ENCODE peak calls at places on chromosomes 16 and 17, in ten cellular contexts. Q is foreskin fibroblast, E is SK-N-SH, Z is neural crest cell, R is tibial nerve, U is neural progenitor cell, J is PC-9, O is fibroblast of pulmonary artery, T is BE2C, M is breast epithelium. C is an unnamed sample.

GRCh38 chr16:651844-652243 is 2.7 kb downstream of the WDR90 start:
- DNase-seq in Q (no peak), E (no peak), Z (no peak), R (no peak), U (no peak), J (no peak), O (no peak), T (no peak), M (no peak), C (no peak)

GRCh38 chr16:57297856-57298255 is 13.4 kb upstream of the PLLP start:
- DNase-seq in Q (no peak), E (no peak), Z (no peak), R (no peak), U (peak), J (no peak), O (no peak), T (no peak), M (no peak), C (no peak)

GRCh38 chr16:61030616-61031015 is 1005.6 kb downstream of the CDH8 start:
- DNase-seq in Q (no peak), E (no peak), Z (no peak), R (no peak), U (no peak), J (no peak), O (no peak), T (no peak), M (no peak), C (no peak)

GRCh38 chr17:66557193-66557592 is 254.8 kb downstream of the PRKCA start:
- DNase-seq in Q (no peak), E (no peak), Z (no peak), R (no peak), U (no peak), J (no peak), O (no peak), T (no peak), M (no peak), C (no peak)

GRCh38 chr17:64130559-64131001 is 636 bp upstream of the ERN1 start:
- DNase-seq in Q (peak), E (no peak), Z (no peak), R (no peak), U (no peak), J (no peak), O (peak), T (no peak), M (no peak), C (no peak)

GRCh38 chr17:72658675-72659074 is 433.8 kb downstream of the SLC39A11 start:
- DNase-seq in Q (no peak), E (no peak), Z (no peak), R (no peak), U (no peak), J (no peak), O (no peak), T (no peak), M (no peak), C (no peak)

GRCh38 chr16:90084215-90084614 is 7.1 kb upstream of the PRDM7 start:
- DNase-seq in Q (no peak), E (no peak), Z (no peak), R (no peak), U (no peak), J (no peak), O (no peak), T (no peak), M (no peak), C (no peak)

GRCh38 chr17:27315322-27315721 is 21.4 kb downstream of the WSB1 start:
- DNase-seq in Q (peak), E (no peak), Z (no peak), R (peak), U (no peak), J (no peak), O (peak), T (peak), M (peak), C (no peak)

GRCh38 chr16:86514656-86515376 is 4.5 kb downstream of the FOXF1 start:
- DNase-seq in Q (no peak), E (no peak), Z (no peak), R (no peak), U (no peak), J (no peak), O (no peak), T (no peak), M (no peak), C (no peak)

GRCh38 chr17:39617446-39618251 is 9.1 kb upstream of the PPP1R1B start:
- DNase-seq in Q (peak), E (peak), Z (no peak), R (peak), U (peak), J (peak), O (peak), T (peak), M (peak), C (peak)

GRCh38 chr16:21160276-21160675 is 1.8 kb downstream of the LDAF1 start:
- DNase-seq in Q (no peak), E (no peak), Z (no peak), R (no peak), U (no peak), J (no peak), O (no peak), T (no peak), M (no peak), C (no peak)

GRCh38 chr16:21159281-21159951 is 942 bp downstream of the LDAF1 start:
- DNase-seq in Q (no peak), E (peak), Z (peak), R (no peak), U (peak), J (peak), O (no peak), T (no peak), M (peak), C (peak)

GRCh38 chr16:21158208-21159110 is at the start of gene LDAF1:
- DNase-seq in Q (peak), E (peak), Z (peak), R (peak), U (peak), J (peak), O (peak), T (peak), M (peak), C (peak)

GRCh38 chr16:21157632-21158031 is 842 bp upstream of the LDAF1 start:
- DNase-seq in Q (no peak), E (no peak), Z (no peak), R (no peak), U (no peak), J (no peak), O (no peak), T (no peak), M (no peak), C (no peak)

GRCh38 chr16:21156767-21157467 is 1.6 kb upstream of the LDAF1 start:
- DNase-seq in Q (peak), E (peak), Z (peak), R (no peak), U (peak), J (peak), O (peak), T (peak), M (no peak), C (no peak)
- TF ChIP-seq CTCF in Q (peak), E (peak), Z (peak), R (peak), U (peak), J (peak), O (peak), T (peak), M (no peak), C (peak)

GRCh38 chr17:69090365-69090764 is 29.6 kb upstream of the ABCA9 start:
- DNase-seq in Q (peak), E (no peak), Z (no peak), R (no peak), U (no peak), J (no peak), O (no peak), T (no peak), M (no peak), C (no peak)

GRCh38 chr17:69082696-69083095 is 22.0 kb upstream of the ABCA9 start:
- DNase-seq in Q (no peak), E (no peak), Z (no peak), R (no peak), U (no peak), J (no peak), O (no peak), T (no peak), M (no peak), C (no peak)

GRCh38 chr17:69088643-69089200 is 28.0 kb upstream of the ABCA9 start:
- DNase-seq in Q (no peak), E (no peak), Z (no peak), R (no peak), U (no peak), J (no peak), O (no peak), T (no peak), M (no peak), C (no peak)

GRCh38 chr17:69084911-69085310 is 24.2 kb upstream of the ABCA9 start:
- DNase-seq in Q (no peak), E (peak), Z (no peak), R (no peak), U (peak), J (no peak), O (no peak), T (peak), M (no peak), C (no peak)
- TF ChIP-seq CTCF in Q (peak), E (peak), Z (peak), R (no peak), U (peak), J (peak), O (peak), T (peak), M (no peak), C (peak)

GRCh38 chr16:50403491-50403890 is 34.7 kb upstream of the BRD7 start:
- DNase-seq in Q (no peak), E (peak), Z (no peak), R (no peak), U (no peak), J (no peak), O (no peak), T (no peak), M (no peak), C (no peak)
- TF ChIP-seq CTCF in Q (no peak), E (no peak), Z (no peak), R (no peak), U (no peak), J (no peak), O (no peak), T (no peak), M (no peak), C (no peak)

DNA sequence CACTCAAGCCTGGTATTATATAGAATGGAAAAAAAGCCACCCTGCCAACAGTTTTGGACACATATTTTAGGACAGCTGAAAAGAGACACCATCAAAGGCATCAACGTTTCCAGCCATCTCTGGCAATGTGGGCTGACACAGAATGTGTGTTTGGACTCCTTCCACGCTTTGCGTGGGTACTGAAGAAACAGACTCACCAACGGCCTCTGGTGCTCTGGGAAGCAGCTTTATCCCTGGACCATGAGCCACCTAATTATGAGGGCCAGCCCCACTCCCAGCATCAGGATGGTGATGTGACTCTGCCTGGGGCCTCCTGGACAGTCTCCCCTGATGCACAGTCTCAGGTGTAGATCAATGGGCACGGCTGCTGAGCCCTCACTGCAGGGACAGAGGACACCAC is 27.9 kb downstream of the CCDC57 start:
- DNase-seq in Q (no peak), E (no peak), Z (no peak), R (no peak), U (no peak), J (no peak), O (no peak), T (no peak), M (no peak), C (no peak)
- TF ChIP-seq CTCF in Q (no peak), E (no peak), Z (no peak), R (no peak), U (no peak), J (no peak), O (no peak), T (no peak), M (no peak), C (no peak)

DNA sequence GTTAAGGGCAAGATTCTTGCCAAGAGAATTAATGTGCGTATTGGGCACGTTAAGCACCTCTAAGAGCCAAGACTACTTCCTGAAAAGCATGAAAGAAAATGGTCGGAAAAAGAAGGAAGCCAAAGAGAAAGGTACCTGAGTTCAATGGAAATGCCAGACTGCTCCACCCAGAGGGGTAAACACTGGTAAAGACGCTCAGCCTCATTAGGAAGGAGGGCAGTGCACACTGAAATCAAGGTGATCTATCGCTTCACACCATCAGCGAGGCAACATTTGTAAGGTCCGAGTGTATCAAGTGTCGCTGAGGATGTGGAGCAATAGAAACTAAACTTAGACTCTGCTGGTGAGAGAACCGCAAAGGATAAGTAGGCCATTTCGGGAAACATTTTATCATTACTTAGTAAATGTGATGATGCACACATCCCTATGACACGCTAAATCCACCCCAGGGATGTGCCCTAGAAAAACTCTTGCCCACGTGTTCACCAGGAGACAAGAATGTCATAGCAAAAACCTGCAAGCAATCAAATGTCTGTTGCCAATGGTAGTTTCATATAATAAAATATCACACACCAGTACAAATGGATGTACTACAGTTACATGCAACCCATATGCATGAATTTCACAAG is 23.5 kb downstream of the CNTROB start:
- DNase-seq in Q (no peak), E (no peak), Z (no peak), R (no peak), U (no peak), J (no peak), O (peak), T (no peak), M (no peak), C (no peak)
- TF ChIP-seq CTCF in Q (no peak), E (no peak), Z (no peak), R (no peak), U (no peak), J (no peak), O (no peak), T (no peak), M (no peak), C (no peak)

C was measured in natural killer cell.